ENCODE peak calls at places on chromosome 20, in five cellular contexts. T is A549, J is IMR-90, M is spleen, F is tibial artery. S is an unnamed sample.

GRCh38 chr20:60037120-60037499 is 78.9 kb downstream of the CDH26 start:
- DNase-seq in T (peak), J (peak), M (no peak), F (no peak), S (no peak)

GRCh38 chr20:32190608-32191415 is 16.7 kb downstream of the PLAGL2 start:
- DNase-seq in T (no peak), J (no peak), M (no peak), F (peak), S (no peak)

GRCh38 chr20:19114410-19114809 is 98.0 kb upstream of the SLC24A3 start:
- DNase-seq in T (no peak), J (no peak), M (no peak), F (no peak), S (no peak)

GRCh38 chr20:57938158-57939108 is 228.6 kb upstream of the PMEPA1 start:
- DNase-seq in T (no peak), J (no peak), M (no peak), F (no peak), S (no peak)

GRCh38 chr20:13458860-13459451 is 179.8 kb downstream of the TASP1 start:
- DNase-seq in T (peak), J (peak), M (no peak), F (no peak), S (no peak)

GRCh38 chr20:60792941-60793340 is 459.1 kb upstream of the CDH4 start:
- DNase-seq in T (no peak), J (no peak), M (no peak), F (no peak), S (no peak)

GRCh38 chr20:5205348-5206210 is 78.8 kb downstream of the CDS2 start:
- DNase-seq in T (peak), J (peak), M (peak), F (no peak), S (peak)

GRCh38 chr20:11431613-11432012 is 486.1 kb upstream of the BTBD3 start:
- DNase-seq in T (no peak), J (no peak), M (no peak), F (no peak), S (no peak)

GRCh38 chr20:49866051-49866450 is 49.3 kb downstream of the SPATA2 start:
- DNase-seq in T (no peak), J (peak), M (no peak), F (no peak), S (no peak)

GRCh38 chr20:38674178-38675133 is 49.8 kb upstream of the SLC32A1 start:
- DNase-seq in T (no peak), J (peak), M (peak), F (no peak), S (no peak)

GRCh38 chr20:32207626-32208498 is at the start of the genes PLAGL2 and POFUT1:
- DNase-seq in T (peak), J (peak), M (peak), F (peak), S (peak)

GRCh38 chr20:33650753-33651561 is 11.2 kb upstream of the C20orf144 start:
- DNase-seq in T (no peak), J (no peak), M (peak), F (no peak), S (peak)
- H3K27ac ChIP-seq in T (no peak), J (no peak), M (no peak), F (no peak), S (no peak)

DNA sequence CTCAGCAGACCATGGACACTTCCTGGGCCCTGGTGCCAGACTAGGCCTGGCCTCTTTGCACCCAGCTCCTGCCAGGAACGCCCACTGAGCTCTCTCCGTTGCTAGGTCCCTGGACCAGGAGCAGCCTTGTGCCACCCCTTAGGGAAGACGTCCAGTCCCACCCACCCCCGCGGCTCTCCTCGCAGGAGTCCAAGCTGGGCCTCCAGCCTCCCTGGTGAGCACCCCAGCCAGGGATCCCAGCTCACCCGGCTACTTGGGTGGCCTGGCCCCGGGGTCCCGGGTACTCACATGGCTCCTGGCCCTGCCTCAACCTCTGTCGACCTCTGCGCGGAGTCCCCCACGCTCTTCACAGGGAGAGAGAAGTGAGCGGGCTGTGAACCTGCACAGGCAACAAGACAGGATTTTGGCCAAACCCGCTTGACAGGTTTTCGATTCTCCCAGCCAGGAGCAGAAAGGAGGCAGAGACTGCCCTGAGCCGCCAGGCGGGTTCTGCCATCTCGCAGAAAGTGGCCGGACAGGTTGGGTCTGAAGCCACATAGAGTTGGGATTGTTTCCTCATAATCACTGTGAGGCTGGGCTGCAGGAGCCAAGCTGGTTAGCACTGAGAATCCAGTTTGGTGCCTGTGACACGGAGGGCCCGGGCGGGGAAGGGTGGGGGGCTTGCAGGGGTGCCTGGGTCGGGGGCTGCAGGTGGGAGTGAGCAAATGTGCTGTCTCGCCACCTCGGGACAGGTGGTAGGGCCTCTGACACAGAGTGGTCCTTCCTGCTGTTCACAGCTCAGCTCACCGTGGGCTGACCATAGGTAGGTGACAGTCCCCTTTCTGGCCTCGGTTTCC is at the start of gene RBBP8NL:
- DNase-seq in T (no peak), J (no peak), M (no peak), F (no peak), S (no peak)
- H3K27ac ChIP-seq in T (no peak), J (no peak), M (no peak), F (no peak), S (no peak)

DNA sequence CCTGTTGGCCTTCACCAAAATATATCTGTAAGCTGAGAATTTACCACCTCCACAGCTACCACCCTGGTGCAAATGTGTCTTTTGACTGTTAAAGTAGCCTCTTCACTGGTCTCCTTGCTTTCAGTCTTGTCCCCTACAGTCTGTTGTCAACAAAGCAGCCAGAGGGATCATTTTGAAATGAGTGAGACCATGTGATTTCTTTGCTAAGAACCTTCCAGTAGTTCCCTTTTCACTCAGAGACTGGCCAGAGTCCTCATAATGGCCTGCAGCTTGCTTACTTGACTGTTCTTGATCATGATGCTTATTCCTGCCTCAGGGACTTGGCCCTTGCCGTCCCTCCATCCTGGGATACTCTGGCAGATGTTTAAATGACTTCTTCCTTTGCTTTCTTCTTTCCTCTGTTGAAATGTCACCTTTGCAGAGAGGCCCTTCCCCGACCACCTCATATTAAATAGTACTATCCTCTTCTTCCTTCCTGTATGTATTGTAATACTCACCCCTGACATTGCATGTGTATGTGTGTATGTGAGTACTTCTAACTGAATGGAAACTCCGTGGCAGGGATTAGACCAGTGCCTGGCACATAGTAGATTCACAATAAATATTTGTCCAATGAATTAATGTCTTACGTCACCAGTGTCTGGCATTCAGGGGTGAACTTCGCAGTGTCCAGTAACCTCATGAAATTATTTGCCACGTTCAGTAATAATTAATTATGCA is 5.0 kb downstream of the MANBAL start:
- DNase-seq in T (no peak), J (peak), M (no peak), F (no peak), S (no peak)
- H3K27ac ChIP-seq in T (peak), J (peak), M (peak), F (peak), S (peak)

GRCh38 chr20:46122516-46123481 is 4.7 kb downstream of the CD40 start:
- DNase-seq in T (no peak), J (no peak), M (no peak), F (peak), S (no peak)
- H3K27ac ChIP-seq in T (no peak), J (no peak), M (no peak), F (no peak), S (no peak)

DNA sequence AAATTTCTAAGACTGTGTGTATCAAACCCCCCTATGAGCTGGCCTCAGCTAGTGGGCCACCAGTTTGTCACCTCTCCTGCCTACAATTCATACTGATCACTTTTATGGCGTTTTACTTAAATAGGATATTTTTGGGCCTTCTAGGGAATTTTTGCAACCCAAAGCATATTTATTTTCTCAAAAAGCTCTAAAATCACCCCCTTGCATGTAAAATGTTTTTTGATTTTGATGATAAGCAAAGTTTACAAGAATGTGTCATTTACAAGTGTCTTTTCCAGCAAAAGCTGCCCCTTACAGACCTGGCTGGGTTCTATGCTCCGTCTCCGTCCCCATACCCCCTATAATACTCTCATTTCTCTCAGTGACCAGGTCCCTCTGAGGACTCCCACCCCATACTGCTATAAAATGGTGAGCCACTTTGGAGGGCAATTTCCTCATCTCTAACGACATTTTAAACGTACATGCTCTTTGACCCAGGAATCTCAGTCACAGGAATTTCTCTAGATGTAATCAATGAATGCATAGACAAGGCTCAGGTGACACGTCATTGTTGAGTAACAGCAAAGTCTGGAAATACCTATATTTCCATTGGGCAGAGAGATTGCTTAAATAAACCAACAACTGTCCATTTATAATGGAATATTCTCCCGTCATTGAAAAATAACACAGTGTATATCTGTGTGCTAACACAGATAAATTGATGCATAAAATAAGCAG is 13.9 kb upstream of the OCSTAMP start:
- DNase-seq in T (no peak), J (no peak), M (no peak), F (no peak), S (peak)
- H3K27ac ChIP-seq in T (no peak), J (no peak), M (no peak), F (no peak), S (no peak)

DNA sequence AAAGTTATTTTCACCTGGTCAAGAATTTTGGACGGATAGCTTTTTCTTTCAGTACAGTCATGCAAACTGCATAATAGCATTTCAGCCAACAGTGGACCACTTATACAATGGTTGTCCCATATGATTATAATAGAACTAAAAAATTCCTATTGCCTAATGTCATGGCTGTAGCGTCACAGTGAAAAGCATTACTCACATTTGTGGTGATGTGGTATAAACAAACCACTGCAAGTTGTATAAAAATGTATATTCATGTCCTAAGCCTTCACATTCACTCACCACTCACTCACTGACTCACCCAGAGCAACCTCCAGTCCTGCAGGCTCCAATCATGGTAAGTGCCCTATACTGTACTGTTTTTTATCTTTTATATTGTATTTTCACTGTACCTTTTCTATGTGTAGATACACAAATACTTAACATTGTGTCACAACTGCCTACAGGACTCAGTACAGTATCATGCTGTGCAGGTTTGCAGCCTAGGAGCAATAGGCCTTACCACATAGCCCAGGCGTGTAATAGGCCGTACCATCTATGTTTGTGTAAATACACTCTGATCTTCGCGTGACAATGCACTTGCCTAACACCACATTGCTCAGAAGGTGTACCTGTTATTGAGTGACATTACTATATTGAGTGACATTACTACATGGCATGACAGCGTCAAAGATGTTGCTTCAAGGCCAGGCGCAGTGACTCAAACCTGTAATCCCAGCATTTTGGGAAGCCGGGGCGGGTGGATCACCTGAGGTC is 17.9 kb downstream of the ABHD12 start:
- DNase-seq in T (peak), J (peak), M (no peak), F (no peak), S (no peak)
- H3K27ac ChIP-seq in T (no peak), J (peak), M (no peak), F (no peak), S (no peak)

GRCh38 chr20:8089668-8090067 is 42.4 kb upstream of the PLCB1 start:
- DNase-seq in T (no peak), J (no peak), M (no peak), F (no peak), S (no peak)

GRCh38 chr20:8097307-8097706 is 34.8 kb upstream of the PLCB1 start:
- DNase-seq in T (no peak), J (no peak), M (no peak), F (no peak), S (no peak)

GRCh38 chr20:8095648-8096572 is 36.2 kb upstream of the PLCB1 start:
- DNase-seq in T (no peak), J (peak), M (no peak), F (no peak), S (no peak)

GRCh38 chr20:8094415-8094818 is 37.6 kb upstream of the PLCB1 start:
- DNase-seq in T (peak), J (peak), M (no peak), F (peak), S (peak)

DNA sequence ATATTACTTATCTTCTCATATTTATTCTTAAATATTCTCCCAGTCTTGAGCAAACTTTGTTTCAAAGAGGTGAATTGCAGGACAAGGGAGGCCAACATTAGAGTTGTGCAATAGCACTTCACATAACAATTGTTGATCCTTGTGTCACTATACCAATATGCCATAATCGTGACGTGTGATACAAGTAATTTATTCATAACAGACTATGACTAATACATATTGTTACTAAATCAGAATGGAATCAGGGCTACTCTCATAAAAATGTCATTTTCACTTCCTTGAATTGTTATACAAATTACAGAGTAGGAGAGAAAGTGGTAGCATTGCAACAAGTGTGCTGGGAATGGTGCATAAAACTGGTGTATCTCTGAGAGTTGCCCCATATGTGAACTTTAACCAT is 37.2 kb upstream of the PLCB1 start:
- DNase-seq in T (peak), J (peak), M (no peak), F (no peak), S (no peak)
- H3K27ac ChIP-seq in T (no peak), J (no peak), M (peak), F (no peak), S (peak)